ENCODE peak calls at places on chromosomes 2 and 18, in seven cellular contexts. L, G, K, B, O, T and N are unnamed samples.

GRCh38 chr2:158570869-158571268 is 114.1 kb downstream of the PKP4 start:
- DNase-seq in L (no peak), G (no peak), K (peak; percentile 40), B (no peak), O (no peak), T (no peak), N (no peak)

GRCh38 chr18:22551536-22552151 is 133.9 kb upstream of the CTAGE1 start:
- DNase-seq in L (peak; percentile 98), G (no peak), K (no peak), B (no peak), O (peak; percentile 99), T (no peak), N (no peak)

GRCh38 chr2:19454125-19454524 is 95.7 kb upstream of the OSR1 start:
- DNase-seq in L (no peak), G (no peak), K (no peak), B (no peak), O (no peak), T (no peak), N (no peak)

GRCh38 chr2:119694994-119695521 is 16.1 kb downstream of the TMEM177 start:
- DNase-seq in L (peak; percentile 82), G (no peak), K (peak; percentile 32), B (peak; percentile 17), O (peak; percentile 57), T (no peak), N (no peak)

GRCh38 chr2:25743132-25743830 is 69.9 kb upstream of the DTNB start:
- DNase-seq in L (no peak), G (no peak), K (no peak), B (no peak), O (no peak), T (no peak), N (no peak)

GRCh38 chr2:164103271-164103670 is 367.5 kb upstream of the FIGN start:
- DNase-seq in L (no peak), G (no peak), K (no peak), B (no peak), O (no peak), T (no peak), N (no peak)

GRCh38 chr2:159711562-159712193 is 628 bp upstream of the MARCHF7 start:
- DNase-seq in L (no peak), G (peak; percentile 94), K (no peak), B (no peak), O (no peak), T (no peak), N (peak; percentile 26)

GRCh38 chr2:189222440-189222839 is 42.9 kb upstream of the COL5A2 start:
- DNase-seq in L (peak; percentile 16), G (no peak), K (no peak), B (no peak), O (peak; percentile 69), T (no peak), N (no peak)

GRCh38 chr2:114049826-114050225 is 159.9 kb downstream of the ACTR3 start:
- DNase-seq in L (no peak), G (no peak), K (no peak), B (no peak), O (no peak), T (no peak), N (no peak)

GRCh38 chr18:74874351-74874750 is 276.7 kb downstream of the ZNF407 start:
- DNase-seq in L (no peak), G (no peak), K (no peak), B (no peak), O (no peak), T (no peak), N (no peak)

GRCh38 chr18:67215686-67216085 is 300.8 kb downstream of the DSEL start:
- DNase-seq in L (no peak), G (no peak), K (no peak), B (no peak), O (no peak), T (no peak), N (no peak)

GRCh38 chr2:68031546-68032160 is 31.2 kb downstream of the C1D start:
- DNase-seq in L (peak; percentile 55), G (peak; percentile 89), K (peak; percentile 4), B (no peak), O (peak; percentile 65), T (no peak), N (peak; percentile 78)

GRCh38 chr18:41617592-41617991 is 337.4 kb upstream of the PIK3C3 start:
- DNase-seq in L (no peak), G (no peak), K (no peak), B (no peak), O (no peak), T (no peak), N (no peak)

GRCh38 chr2:206526416-206526815 is 83.1 kb downstream of the ADAM23 start:
- DNase-seq in L (no peak), G (no peak), K (no peak), B (no peak), O (no peak), T (no peak), N (no peak)

GRCh38 chr2:166351319-166351718 is 24.4 kb downstream of the SCN9A start:
- DNase-seq in L (peak; percentile 95), G (no peak), K (no peak), B (no peak), O (no peak), T (no peak), N (no peak)

GRCh38 chr18:62852851-62853250 is 137.5 kb downstream of the PHLPP1 start:
- DNase-seq in L (no peak), G (no peak), K (no peak), B (no peak), O (peak; percentile 18), T (no peak), N (no peak)

GRCh38 chr2:134231965-134232340 is 21.9 kb upstream of the MGAT5 start:
- DNase-seq in L (peak; percentile 83), G (no peak), K (no peak), B (no peak), O (peak; percentile 28), T (no peak), N (no peak)

GRCh38 chr2:53768233-53768542 is 584 bp downstream of the CHAC2 start:
- DNase-seq in L (no peak), G (peak; percentile 92), K (peak; percentile 76), B (no peak), O (no peak), T (no peak), N (no peak)

GRCh38 chr2:71157124-71157802 is 26.8 kb downstream of the MPHOSPH10 start:
- DNase-seq in L (peak; percentile 18), G (peak; percentile 89), K (peak; percentile 83), B (peak; percentile 60), O (peak; percentile 31), T (peak; percentile 34), N (peak; percentile 6)

GRCh38 chr2:239938651-239939486 is 86.3 kb downstream of the NDUFA10 start:
- DNase-seq in L (no peak), G (no peak), K (peak; percentile 2), B (no peak), O (no peak), T (no peak), N (no peak)

GRCh38 chr2:7915302-7916200 is 766.3 kb upstream of the ID2 start:
- DNase-seq in L (no peak), G (no peak), K (no peak), B (no peak), O (peak; percentile 33), T (no peak), N (no peak)

GRCh38 chr18:23291456-23292205 is 156.3 kb downstream of the CABLES1 start:
- DNase-seq in L (no peak), G (no peak), K (no peak), B (no peak), O (peak; percentile 8), T (no peak), N (no peak)

GRCh38 chr2:84676295-84676694 is 160.0 kb downstream of the DNAH6 start:
- DNase-seq in L (peak; percentile 67), G (peak; percentile 32), K (no peak), B (no peak), O (peak; percentile 31), T (no peak), N (no peak)

GRCh38 chr2:38622210-38622609 is 19.5 kb upstream of the HNRNPLL start:
- DNase-seq in L (no peak), G (peak; percentile 74), K (no peak), B (no peak), O (no peak), T (no peak), N (no peak)

GRCh38 chr2:120598416-120598815 is 137.3 kb upstream of the GLI2 start:
- DNase-seq in L (no peak), G (no peak), K (no peak), B (no peak), O (no peak), T (no peak), N (no peak)

GRCh38 chr2:192544371-192544955 is 349.7 kb upstream of the TMEFF2 start:
- DNase-seq in L (no peak), G (no peak), K (no peak), B (no peak), O (peak; percentile 50), T (no peak), N (no peak)

GRCh38 chr2:222159221-222159620 is 139.6 kb downstream of the PAX3 start:
- DNase-seq in L (no peak), G (no peak), K (no peak), B (no peak), O (no peak), T (no peak), N (no peak)

GRCh38 chr2:46298522-46299351 is 1.5 kb downstream of the EPAS1 start:
- DNase-seq in L (peak; percentile 69), G (no peak), K (peak; percentile 11), B (peak; percentile 17), O (no peak), T (no peak), N (no peak)

GRCh38 chr2:198664349-198664748 is 793.4 kb downstream of the SATB2 start:
- DNase-seq in L (no peak), G (no peak), K (no peak), B (no peak), O (no peak), T (no peak), N (no peak)

GRCh38 chr2:67259581-67260347 is 137.4 kb upstream of the ETAA1 start:
- DNase-seq in L (peak; percentile 90), G (no peak), K (no peak), B (no peak), O (peak; percentile 89), T (no peak), N (no peak)

GRCh38 chr2:119350311-119350998 is 16.2 kb downstream of the C2orf76 start:
- DNase-seq in L (no peak), G (no peak), K (no peak), B (no peak), O (no peak), T (no peak), N (no peak)

GRCh38 chr18:73279499-73279898 is 411.7 kb upstream of the NETO1 start:
- DNase-seq in L (no peak), G (no peak), K (no peak), B (no peak), O (no peak), T (no peak), N (no peak)

GRCh38 chr18:49764032-49764431 is 49.3 kb downstream of the ACAA2 start:
- DNase-seq in L (peak; percentile 50), G (no peak), K (no peak), B (no peak), O (no peak), T (no peak), N (no peak)

GRCh38 chr2:207467716-207468347 is 61.9 kb upstream of the CREB1 start:
- DNase-seq in L (peak; percentile 68), G (no peak), K (no peak), B (no peak), O (peak; percentile 57), T (no peak), N (no peak)

GRCh38 chr2:66532972-66533868 is 98.3 kb downstream of the MEIS1 start:
- DNase-seq in L (no peak), G (no peak), K (no peak), B (no peak), O (no peak), T (no peak), N (no peak)